ENCODE peak calls at places on chromosomes 1 and 21, in ten cellular contexts. One of them, this sample, is unnamed.

GRCh38 chr1:229022595-229023350 is 248.1 kb upstream of the RAB4A start:
- DNase-seq in stimulated activated CD4-positive, alpha-beta T cell treated with anti-CD3 and anti-CD28 coated beads, Interleukin-4, amount 100 ng/mL, for 4 hours: no peak
- DNase-seq in T47D: no peak
- DNase-seq in left cardiac atrium: peak; percentile 62
- DNase-seq in iPS DF 19.7: no peak
- DNase-seq in ovary: no peak
- DNase-seq in HuH-7.5: no peak
- DNase-seq in endodermal cell: peak; percentile 44
- DNase-seq in IMR-90: no peak
- DNase-seq in activated CD4-positive, alpha-beta T cell treated with anti-CD3 and anti-CD28 coated beads for 48 hours: no peak
- DNase-seq in this sample: no peak

GRCh38 chr1:172383541-172383940 is 36.9 kb upstream of the C1orf105 start:
- DNase-seq in activated CD4-positive, alpha-beta T cell treated with anti-CD3 and anti-CD28 coated beads for 48 hours: no peak
- DNase-seq in left cardiac atrium: no peak
- DNase-seq in iPS DF 19.7: no peak
- DNase-seq in IMR-90: peak; percentile 77
- DNase-seq in T47D: peak; percentile 51
- DNase-seq in stimulated activated CD4-positive, alpha-beta T cell treated with anti-CD3 and anti-CD28 coated beads, Interleukin-4, amount 100 ng/mL, for 4 hours: no peak
- DNase-seq in endodermal cell: no peak
- DNase-seq in ovary: no peak
- DNase-seq in HuH-7.5: no peak
- DNase-seq in this sample: peak; percentile 73

GRCh38 chr1:172342584-172343245 is 77.8 kb upstream of the C1orf105 start:
- DNase-seq in activated CD4-positive, alpha-beta T cell treated with anti-CD3 and anti-CD28 coated beads for 48 hours: no peak
- DNase-seq in HuH-7.5: no peak
- DNase-seq in ovary: no peak
- DNase-seq in left cardiac atrium: no peak
- DNase-seq in endodermal cell: no peak
- DNase-seq in T47D: no peak
- DNase-seq in stimulated activated CD4-positive, alpha-beta T cell treated with anti-CD3 and anti-CD28 coated beads, Interleukin-4, amount 100 ng/mL, for 4 hours: no peak
- DNase-seq in iPS DF 19.7: no peak
- DNase-seq in IMR-90: no peak
- DNase-seq in this sample: no peak

GRCh38 chr1:56566994-56567393 is 12.4 kb downstream of the PLPP3 start:
- DNase-seq in HuH-7.5: no peak
- DNase-seq in stimulated activated CD4-positive, alpha-beta T cell treated with anti-CD3 and anti-CD28 coated beads, Interleukin-4, amount 100 ng/mL, for 4 hours: no peak
- DNase-seq in left cardiac atrium: no peak
- DNase-seq in activated CD4-positive, alpha-beta T cell treated with anti-CD3 and anti-CD28 coated beads for 48 hours: no peak
- DNase-seq in endodermal cell: peak; percentile 59
- DNase-seq in ovary: no peak
- DNase-seq in iPS DF 19.7: no peak
- DNase-seq in T47D: no peak
- DNase-seq in IMR-90: no peak
- DNase-seq in this sample: no peak

GRCh38 chr1:109718495-109718894 is 6.4 kb downstream of the GSTM5 start:
- DNase-seq in activated CD4-positive, alpha-beta T cell treated with anti-CD3 and anti-CD28 coated beads for 48 hours: no peak
- DNase-seq in ovary: no peak
- DNase-seq in HuH-7.5: peak; percentile 52
- DNase-seq in endodermal cell: peak; percentile 48
- DNase-seq in stimulated activated CD4-positive, alpha-beta T cell treated with anti-CD3 and anti-CD28 coated beads, Interleukin-4, amount 100 ng/mL, for 4 hours: no peak
- DNase-seq in left cardiac atrium: no peak
- DNase-seq in IMR-90: peak; percentile 27
- DNase-seq in T47D: no peak
- DNase-seq in iPS DF 19.7: no peak
- DNase-seq in this sample: no peak

GRCh38 chr1:55400560-55400959 is 185.4 kb upstream of the USP24 start:
- DNase-seq in T47D: no peak
- DNase-seq in iPS DF 19.7: no peak
- DNase-seq in IMR-90: no peak
- DNase-seq in ovary: no peak
- DNase-seq in HuH-7.5: no peak
- DNase-seq in left cardiac atrium: no peak
- DNase-seq in stimulated activated CD4-positive, alpha-beta T cell treated with anti-CD3 and anti-CD28 coated beads, Interleukin-4, amount 100 ng/mL, for 4 hours: no peak
- DNase-seq in endodermal cell: no peak
- DNase-seq in activated CD4-positive, alpha-beta T cell treated with anti-CD3 and anti-CD28 coated beads for 48 hours: no peak
- DNase-seq in this sample: peak; percentile 92

GRCh38 chr1:5997316-5997715 is 5.1 kb upstream of the NPHP4 start:
- DNase-seq in ovary: no peak
- DNase-seq in iPS DF 19.7: no peak
- DNase-seq in IMR-90: no peak
- DNase-seq in stimulated activated CD4-positive, alpha-beta T cell treated with anti-CD3 and anti-CD28 coated beads, Interleukin-4, amount 100 ng/mL, for 4 hours: no peak
- DNase-seq in HuH-7.5: no peak
- DNase-seq in endodermal cell: no peak
- DNase-seq in left cardiac atrium: no peak
- DNase-seq in T47D: no peak
- DNase-seq in activated CD4-positive, alpha-beta T cell treated with anti-CD3 and anti-CD28 coated beads for 48 hours: no peak
- DNase-seq in this sample: no peak

GRCh38 chr1:230681599-230681998 is 32.3 kb downstream of the AGT start:
- DNase-seq in IMR-90: peak; percentile 85
- DNase-seq in HuH-7.5: no peak
- DNase-seq in stimulated activated CD4-positive, alpha-beta T cell treated with anti-CD3 and anti-CD28 coated beads, Interleukin-4, amount 100 ng/mL, for 4 hours: no peak
- DNase-seq in endodermal cell: no peak
- DNase-seq in iPS DF 19.7: no peak
- DNase-seq in ovary: no peak
- DNase-seq in activated CD4-positive, alpha-beta T cell treated with anti-CD3 and anti-CD28 coated beads for 48 hours: peak; percentile 19
- DNase-seq in left cardiac atrium: no peak
- DNase-seq in T47D: no peak
- DNase-seq in this sample: peak; percentile 74

GRCh38 chr21:29164330-29164942 is 34.0 kb downstream of the MAP3K7CL start:
- DNase-seq in IMR-90: peak; percentile 91
- DNase-seq in HuH-7.5: peak; percentile 13
- DNase-seq in stimulated activated CD4-positive, alpha-beta T cell treated with anti-CD3 and anti-CD28 coated beads, Interleukin-4, amount 100 ng/mL, for 4 hours: no peak
- DNase-seq in T47D: peak; percentile 28
- DNase-seq in ovary: no peak
- DNase-seq in iPS DF 19.7: no peak
- DNase-seq in left cardiac atrium: no peak
- DNase-seq in endodermal cell: no peak
- DNase-seq in activated CD4-positive, alpha-beta T cell treated with anti-CD3 and anti-CD28 coated beads for 48 hours: no peak
- DNase-seq in this sample: peak; percentile 81

GRCh38 chr1:93238425-93238824 is 57.9 kb downstream of the CCDC18 start:
- DNase-seq in endodermal cell: no peak
- DNase-seq in ovary: no peak
- DNase-seq in activated CD4-positive, alpha-beta T cell treated with anti-CD3 and anti-CD28 coated beads for 48 hours: no peak
- DNase-seq in HuH-7.5: no peak
- DNase-seq in iPS DF 19.7: no peak
- DNase-seq in T47D: no peak
- DNase-seq in IMR-90: no peak
- DNase-seq in left cardiac atrium: no peak
- DNase-seq in stimulated activated CD4-positive, alpha-beta T cell treated with anti-CD3 and anti-CD28 coated beads, Interleukin-4, amount 100 ng/mL, for 4 hours: no peak
- DNase-seq in this sample: no peak

GRCh38 chr1:179883739-179884138 is 1.7 kb downstream of the TOR1AIP1 start:
- DNase-seq in activated CD4-positive, alpha-beta T cell treated with anti-CD3 and anti-CD28 coated beads for 48 hours: peak; percentile 71
- DNase-seq in HuH-7.5: no peak
- DNase-seq in iPS DF 19.7: no peak
- DNase-seq in IMR-90: peak; percentile 42
- DNase-seq in ovary: no peak
- DNase-seq in stimulated activated CD4-positive, alpha-beta T cell treated with anti-CD3 and anti-CD28 coated beads, Interleukin-4, amount 100 ng/mL, for 4 hours: peak; percentile 80
- DNase-seq in left cardiac atrium: no peak
- DNase-seq in T47D: no peak
- DNase-seq in endodermal cell: peak; percentile 73
- DNase-seq in this sample: no peak

GRCh38 chr1:56301791-56302190 is 277.6 kb downstream of the PLPP3 start:
- DNase-seq in IMR-90: peak; percentile 95
- DNase-seq in activated CD4-positive, alpha-beta T cell treated with anti-CD3 and anti-CD28 coated beads for 48 hours: no peak
- DNase-seq in stimulated activated CD4-positive, alpha-beta T cell treated with anti-CD3 and anti-CD28 coated beads, Interleukin-4, amount 100 ng/mL, for 4 hours: no peak
- DNase-seq in left cardiac atrium: no peak
- DNase-seq in endodermal cell: no peak
- DNase-seq in ovary: no peak
- DNase-seq in HuH-7.5: no peak
- DNase-seq in iPS DF 19.7: no peak
- DNase-seq in T47D: no peak
- DNase-seq in this sample: peak; percentile 58